ENCODE peak calls at places on chromosomes 1 and 21, in four cellular contexts. Y, T, L and E are unnamed samples.

GRCh38 chr1:17553970-17554369 is 14.5 kb downstream of the ARHGEF10L start:
- DNase-seq in Y (no peak), T (peak), L (peak), E (no peak)

GRCh38 chr1:61238371-61238689 is 156.0 kb downstream of the NFIA start:
- DNase-seq in Y (no peak), T (no peak), L (no peak), E (no peak)

GRCh38 chr1:97200627-97201026 is 479.0 kb downstream of the PTBP2 start:
- DNase-seq in Y (no peak), T (no peak), L (no peak), E (no peak)

GRCh38 chr1:24206516-24207394 is 19.7 kb upstream of the IFNLR1 start:
- DNase-seq in Y (no peak), T (no peak), L (no peak), E (no peak)

GRCh38 chr1:30977105-30977504 is 68.5 kb upstream of the SDC3 start:
- DNase-seq in Y (no peak), T (peak), L (peak), E (no peak)

GRCh38 chr1:3093928-3094626 is 25.1 kb downstream of the PRDM16 start:
- DNase-seq in Y (no peak), T (no peak), L (no peak), E (no peak)

GRCh38 chr1:61330018-61330417 is 247.7 kb downstream of the NFIA start:
- DNase-seq in Y (no peak), T (peak), L (no peak), E (no peak)

GRCh38 chr21:29092102-29092959 is 18.9 kb upstream of the CCT8 start:
- DNase-seq in Y (no peak), T (peak), L (peak), E (no peak)

GRCh38 chr1:206005761-206006160 is 2.6 kb upstream of the RAB7B start:
- DNase-seq in Y (no peak), T (no peak), L (no peak), E (no peak)

GRCh38 chr1:22916469-22916817 is 56.2 kb downstream of the LACTBL1 start:
- DNase-seq in Y (no peak), T (no peak), L (no peak), E (no peak)

GRCh38 chr1:170623171-170623570 is 40.8 kb upstream of the PRRX1 start:
- DNase-seq in Y (no peak), T (peak), L (peak), E (no peak)

GRCh38 chr1:38097256-38097655 is 50.7 kb upstream of the POU3F1 start:
- DNase-seq in Y (no peak), T (no peak), L (no peak), E (no peak)

GRCh38 chr1:118147542-118147941 is 37.5 kb downstream of the SPAG17 start:
- DNase-seq in Y (no peak), T (peak), L (peak), E (no peak)

GRCh38 chr1:213790565-213790964 is 197.2 kb upstream of the PROX1 start:
- DNase-seq in Y (no peak), T (no peak), L (no peak), E (no peak)

GRCh38 chr1:192846950-192847349 is 38.1 kb downstream of the RGS2 start:
- DNase-seq in Y (no peak), T (peak), L (no peak), E (no peak)

GRCh38 chr1:231639819-231640218 is 13.2 kb downstream of the DISC1 start:
- DNase-seq in Y (no peak), T (no peak), L (peak), E (no peak)

GRCh38 chr1:152109231-152109997 is 5.8 kb downstream of the TCHH start:
- DNase-seq in Y (no peak), T (no peak), L (peak), E (no peak)

GRCh38 chr1:167342846-167343245 is 122.2 kb downstream of the POU2F1 start:
- DNase-seq in Y (no peak), T (no peak), L (no peak), E (no peak)

GRCh38 chr1:17297991-17298390 is 10.0 kb upstream of the PADI4 start:
- DNase-seq in Y (no peak), T (no peak), L (no peak), E (no peak)

GRCh38 chr1:203765029-203765837 is at the start of gene LAX1:
- DNase-seq in Y (peak), T (no peak), L (no peak), E (peak)

GRCh38 chr1:22607154-22607553 is 29.3 kb upstream of the C1QA start:
- DNase-seq in Y (no peak), T (no peak), L (no peak), E (no peak)

GRCh38 chr1:202126426-202126825 is 3.7 kb downstream of the GPR37L1 start:
- DNase-seq in Y (no peak), T (no peak), L (no peak), E (no peak)

GRCh38 chr1:213647864-213648650 is 339.7 kb upstream of the PROX1 start:
- DNase-seq in Y (no peak), T (no peak), L (no peak), E (no peak)

GRCh38 chr1:186220101-186220500 is 155.0 kb downstream of the TPR start:
- DNase-seq in Y (no peak), T (no peak), L (no peak), E (no peak)

GRCh38 chr1:87131809-87132663 is 196.6 kb upstream of the LMO4 start:
- DNase-seq in Y (peak), T (peak), L (peak), E (peak)

GRCh38 chr1:110487676-110488075 is 31.3 kb downstream of the KCNA10 start:
- DNase-seq in Y (no peak), T (no peak), L (peak), E (no peak)

GRCh38 chr1:91650764-91651163 is 150.1 kb downstream of the CDC7 start:
- DNase-seq in Y (no peak), T (peak), L (peak), E (no peak)

GRCh38 chr1:117275055-117275454 is 64.3 kb upstream of the VTCN1 start:
- DNase-seq in Y (no peak), T (no peak), L (peak), E (no peak)

GRCh38 chr1:31623365-31623764 is 5.9 kb downstream of the HCRTR1 start:
- DNase-seq in Y (no peak), T (no peak), L (no peak), E (no peak)

GRCh38 chr1:204469304-204469703 is 25.3 kb downstream of the PIK3C2B start:
- DNase-seq in Y (no peak), T (no peak), L (no peak), E (no peak)

GRCh38 chr1:178220094-178220493 is 126.2 kb downstream of the RASAL2 start:
- DNase-seq in Y (no peak), T (peak), L (peak), E (no peak)